ENCODE peak calls at places on chromosomes 6 and 20, in ten cellular contexts. R is NCI-H1105; I is HEK293T; T is transverse colon; V is CD8-positive, alpha-beta memory T cell; B is kidney tubule cell; E is activated CD4-positive, alpha-beta T cell treated with anti-CD3 and anti-CD28 coated beads, Interleukin-2, amount 50 U/mL, for 4 hours; C is AML-193; M is GM04503; J is stimulated activated effector memory CD8-positive, alpha-beta T cell treated with anti-CD3 and anti-CD28 coated beads, Interleukin-12 subunit alpha, Interleukin-12 subunit beta, amount 100 ng/mL, for 72 hours. P is an unnamed sample.
A peak's percentile ranks its signal among the peaks of the same experiment; 100 is the strongest.

GRCh38 chr6:152136449-152136825 is 329.0 kb downstream of the ESR1 start:
- DNase-seq in V (no peak), T (no peak), M (no peak), I (no peak), B (peak; percentile 45), J (no peak), E (no peak), R (no peak), C (no peak), P (no peak)

GRCh38 chr6:167098825-167099225 is 24.1 kb upstream of the CCR6 start:
- DNase-seq in C (no peak), I (no peak), T (no peak), J (peak; percentile 38), B (no peak), M (no peak), R (no peak), E (no peak), V (no peak), P (no peak)

GRCh38 chr6:3287976-3288707 is 29.4 kb downstream of the PSMG4 start:
- DNase-seq in I (no peak), V (no peak), T (peak; percentile 6), E (no peak), B (no peak), M (no peak), J (no peak), R (no peak), C (no peak), P (no peak)

GRCh38 chr20:53080969-53081871 is 109.1 kb downstream of the TSHZ2 start:
- DNase-seq in V (no peak), I (peak; percentile 9), J (no peak), M (no peak), E (peak; percentile 37), R (no peak), B (peak; percentile 80), C (no peak), T (peak; percentile 20), P (peak; percentile 70)

GRCh38 chr20:8305449-8305978 is 173.4 kb downstream of the PLCB1 start:
- DNase-seq in V (peak; percentile 59), J (peak; percentile 80), M (no peak), R (peak; percentile 20), C (peak; percentile 49), I (peak; percentile 63), T (peak; percentile 53), E (peak; percentile 46), B (peak; percentile 72), P (peak; percentile 54)

GRCh38 chr20:32538526-32538918 is 46.6 kb downstream of the NOL4L start:
- DNase-seq in B (no peak), C (no peak), V (peak; percentile 63), J (peak; percentile 66), I (no peak), R (no peak), E (no peak), T (no peak), M (no peak), P (no peak)

GRCh38 chr6:33908025-33908424 is 104.2 kb upstream of the MLN start:
- DNase-seq in E (no peak), I (no peak), R (no peak), V (no peak), T (no peak), M (no peak), B (peak; percentile 84), C (no peak), J (no peak), P (peak; percentile 65)

GRCh38 chr6:132209351-132209750 is 191.9 kb downstream of the MOXD1 start:
- DNase-seq in E (no peak), J (no peak), T (no peak), R (no peak), C (no peak), V (no peak), I (no peak), B (peak; percentile 75), M (no peak), P (no peak)

GRCh38 chr6:163986313-163986712 is 571.8 kb downstream of the QKI start:
- DNase-seq in I (no peak), V (no peak), B (peak; percentile 68), R (no peak), C (no peak), M (no peak), T (no peak), J (no peak), E (no peak), P (no peak)